ENCODE peak calls at places on chromosomes 3 and 15, in six cellular contexts. One of them, this sample, is unnamed.

GRCh38 chr3:194198938-194199337 is 63.0 kb downstream of the HES1 start:
- DNase-seq in GM12865: no peak
- DNase-seq in pancreas: no peak
- DNase-seq in upper lobe of left lung: no peak
- DNase-seq in PC-9: no peak
- DNase-seq in astrocyte of the spinal cord: no peak
- DNase-seq in this sample: no peak

GRCh38 chr15:95302206-95302605 is 1028.3 kb upstream of the NR2F2 start:
- DNase-seq in pancreas: no peak
- DNase-seq in upper lobe of left lung: no peak
- DNase-seq in PC-9: no peak
- DNase-seq in astrocyte of the spinal cord: no peak
- DNase-seq in GM12865: peak; percentile 53
- DNase-seq in this sample: no peak

GRCh38 chr15:25177955-25178801 is 223.4 kb downstream of the SNRPN start:
- DNase-seq in PC-9: no peak
- DNase-seq in GM12865: no peak
- DNase-seq in upper lobe of left lung: peak; percentile 24
- DNase-seq in astrocyte of the spinal cord: no peak
- DNase-seq in pancreas: peak; percentile 21
- DNase-seq in this sample: no peak

GRCh38 chr3:17231537-17232261 is 346.9 kb downstream of the PLCL2 start:
- DNase-seq in astrocyte of the spinal cord: no peak
- DNase-seq in upper lobe of left lung: no peak
- DNase-seq in pancreas: no peak
- DNase-seq in PC-9: no peak
- DNase-seq in GM12865: no peak
- DNase-seq in this sample: peak; percentile 50

GRCh38 chr3:136950583-136950982 is 7.2 kb upstream of the IL20RB start:
- DNase-seq in astrocyte of the spinal cord: no peak
- DNase-seq in PC-9: no peak
- DNase-seq in pancreas: no peak
- DNase-seq in upper lobe of left lung: no peak
- DNase-seq in GM12865: no peak
- DNase-seq in this sample: no peak

GRCh38 chr3:30448946-30449686 is 157.3 kb upstream of the TGFBR2 start:
- DNase-seq in pancreas: no peak
- DNase-seq in GM12865: no peak
- DNase-seq in PC-9: no peak
- DNase-seq in upper lobe of left lung: no peak
- DNase-seq in astrocyte of the spinal cord: no peak
- DNase-seq in this sample: no peak

GRCh38 chr3:42830437-42831320 is 21.4 kb downstream of the ACKR2 start:
- DNase-seq in PC-9: no peak
- DNase-seq in astrocyte of the spinal cord: no peak
- DNase-seq in upper lobe of left lung: no peak
- DNase-seq in pancreas: no peak
- DNase-seq in GM12865: peak; percentile 13
- DNase-seq in this sample: peak; percentile 21

GRCh38 chr3:187044871-187045552 is 94.3 kb downstream of the RPL39L start:
- DNase-seq in astrocyte of the spinal cord: no peak
- DNase-seq in pancreas: no peak
- DNase-seq in GM12865: no peak
- DNase-seq in PC-9: no peak
- DNase-seq in upper lobe of left lung: no peak
- DNase-seq in this sample: no peak

GRCh38 chr3:190120161-190121060 is at the start of gene P3H2:
- DNase-seq in PC-9: peak; percentile 91
- DNase-seq in GM12865: peak; percentile 96
- DNase-seq in astrocyte of the spinal cord: peak; percentile 95
- DNase-seq in upper lobe of left lung: peak; percentile 93
- DNase-seq in pancreas: peak; percentile 75
- DNase-seq in this sample: peak; percentile 56

GRCh38 chr3:196621581-196621980 is 17.9 kb upstream of the NRROS start:
- DNase-seq in astrocyte of the spinal cord: no peak
- DNase-seq in PC-9: no peak
- DNase-seq in upper lobe of left lung: no peak
- DNase-seq in pancreas: no peak
- DNase-seq in GM12865: no peak
- DNase-seq in this sample: no peak

GRCh38 chr3:40615916-40616315 is 91.2 kb downstream of the ZNF621 start:
- DNase-seq in PC-9: no peak
- DNase-seq in upper lobe of left lung: no peak
- DNase-seq in astrocyte of the spinal cord: no peak
- DNase-seq in pancreas: no peak
- DNase-seq in GM12865: no peak
- DNase-seq in this sample: no peak
- H3K4me3 ChIP-seq in PC-9: no peak overlapping the region
- H3K4me3 ChIP-seq in upper lobe of left lung: no peak overlapping the region
- H3K4me3 ChIP-seq in astrocyte of the spinal cord: peak overlapping the region; percentile 7
- H3K4me3 ChIP-seq in pancreas: no peak overlapping the region
- H3K4me3 ChIP-seq in GM12865: no peak overlapping the region
- H3K4me3 ChIP-seq in this sample: no peak overlapping the region

DNA sequence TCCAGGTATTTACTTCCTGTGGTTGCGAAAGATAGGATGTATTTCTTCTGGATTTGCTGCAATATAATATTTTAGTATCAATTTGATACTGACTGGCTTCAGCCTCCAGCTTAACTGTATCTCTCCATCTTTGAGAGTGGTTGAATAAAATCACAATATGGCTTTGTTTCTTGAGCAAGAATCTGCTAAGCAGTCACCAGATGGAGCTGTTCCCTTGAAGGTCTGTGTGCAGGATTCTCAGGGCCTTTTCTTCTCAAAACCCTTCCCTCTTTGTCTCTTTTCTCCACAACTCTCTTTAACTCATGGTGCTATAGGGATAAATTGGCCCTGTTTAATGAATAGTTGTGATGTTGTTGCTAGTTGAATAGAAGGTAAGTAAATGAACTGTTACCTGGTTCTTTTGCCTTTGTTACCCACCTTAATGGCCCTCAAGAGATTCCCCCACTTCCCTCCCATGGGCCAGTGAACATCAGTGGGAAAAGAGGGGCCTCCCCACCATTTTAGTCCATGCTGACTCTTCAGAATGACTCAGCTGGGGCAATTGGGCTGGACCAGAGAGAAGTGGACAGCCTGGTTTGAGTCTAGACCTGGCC is 34.8 kb upstream of the RAB6B start:
- DNase-seq in astrocyte of the spinal cord: peak; percentile 82
- DNase-seq in GM12865: peak; percentile 59
- DNase-seq in pancreas: no peak
- DNase-seq in PC-9: no peak
- DNase-seq in upper lobe of left lung: no peak
- DNase-seq in this sample: no peak
- TF ChIP-seq CTCF in astrocyte of the spinal cord: peak; percentile 81
- TF ChIP-seq CTCF in GM12865: peak; percentile 54
- TF ChIP-seq CTCF in pancreas: peak; percentile 8
- TF ChIP-seq CTCF in PC-9: peak; percentile 75
- TF ChIP-seq CTCF in upper lobe of left lung: peak; percentile 43
- TF ChIP-seq CTCF in this sample: peak; percentile 76

GRCh38 chr15:96366526-96366877 is 36.0 kb downstream of the NR2F2 start:
- DNase-seq in astrocyte of the spinal cord: no peak
- DNase-seq in GM12865: no peak
- DNase-seq in PC-9: no peak
- DNase-seq in pancreas: no peak
- DNase-seq in upper lobe of left lung: peak; percentile 77
- DNase-seq in this sample: no peak

GRCh38 chr15:96369825-96370621 is 39.5 kb downstream of the NR2F2 start:
- DNase-seq in pancreas: no peak
- DNase-seq in GM12865: no peak
- DNase-seq in upper lobe of left lung: no peak
- DNase-seq in PC-9: no peak
- DNase-seq in astrocyte of the spinal cord: no peak
- DNase-seq in this sample: no peak

GRCh38 chr15:96365781-96366525 is 35.5 kb downstream of the NR2F2 start:
- DNase-seq in PC-9: no peak
- DNase-seq in astrocyte of the spinal cord: no peak
- DNase-seq in upper lobe of left lung: peak; percentile 69
- DNase-seq in GM12865: no peak
- DNase-seq in pancreas: no peak
- DNase-seq in this sample: no peak

GRCh38 chr15:96369351-96369750 is 38.9 kb downstream of the NR2F2 start:
- DNase-seq in upper lobe of left lung: no peak
- DNase-seq in PC-9: no peak
- DNase-seq in pancreas: no peak
- DNase-seq in GM12865: no peak
- DNase-seq in astrocyte of the spinal cord: no peak
- DNase-seq in this sample: no peak

GRCh38 chr15:96367436-96368200 is 37.1 kb downstream of the NR2F2 start:
- DNase-seq in astrocyte of the spinal cord: no peak
- DNase-seq in pancreas: no peak
- DNase-seq in GM12865: no peak
- DNase-seq in PC-9: no peak
- DNase-seq in upper lobe of left lung: no peak
- DNase-seq in this sample: no peak
- H3K4me3 ChIP-seq in astrocyte of the spinal cord: no peak overlapping the region
- H3K4me3 ChIP-seq in pancreas: no peak overlapping the region
- H3K4me3 ChIP-seq in GM12865: no peak overlapping the region
- H3K4me3 ChIP-seq in PC-9: no peak overlapping the region
- H3K4me3 ChIP-seq in upper lobe of left lung: no peak overlapping the region
- H3K4me3 ChIP-seq in this sample: no peak overlapping the region

DNA sequence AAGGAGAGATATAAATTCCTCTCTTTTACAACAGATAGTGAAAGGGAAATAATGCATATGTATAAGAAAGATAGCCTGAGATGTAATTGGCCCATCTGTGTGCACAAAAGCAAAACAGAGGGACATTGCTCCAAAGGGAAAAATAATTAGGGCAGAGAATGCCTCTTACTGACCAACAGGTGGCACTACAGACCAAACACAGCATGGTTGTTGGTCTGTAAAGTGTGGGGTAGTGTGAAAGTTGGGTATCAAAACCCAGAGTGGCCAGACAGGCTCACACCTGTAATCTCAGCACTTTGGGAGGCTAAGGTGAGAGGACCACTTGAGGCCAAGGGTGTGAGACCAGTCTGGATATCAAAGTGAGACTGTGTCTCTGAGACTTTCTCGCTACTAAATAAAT is 4.5 kb upstream of the TLNRD1 start:
- DNase-seq in upper lobe of left lung: no peak
- DNase-seq in GM12865: peak; percentile 58
- DNase-seq in PC-9: no peak
- DNase-seq in pancreas: no peak
- DNase-seq in astrocyte of the spinal cord: no peak
- DNase-seq in this sample: no peak
- TF ChIP-seq CTCF in upper lobe of left lung: peak; percentile 42
- TF ChIP-seq CTCF in GM12865: peak; percentile 51
- TF ChIP-seq CTCF in PC-9: peak; percentile 76
- TF ChIP-seq CTCF in pancreas: peak; percentile 6
- TF ChIP-seq CTCF in astrocyte of the spinal cord: peak; percentile 45
- TF ChIP-seq CTCF in this sample: peak; percentile 53

GRCh38 chr15:62975515-62975914 is 67.0 kb upstream of the TPM1 start:
- DNase-seq in astrocyte of the spinal cord: no peak
- DNase-seq in pancreas: no peak
- DNase-seq in upper lobe of left lung: no peak
- DNase-seq in GM12865: no peak
- DNase-seq in PC-9: no peak
- DNase-seq in this sample: no peak

GRCh38 chr15:62972814-62973213 is 69.7 kb upstream of the TPM1 start:
- DNase-seq in upper lobe of left lung: no peak
- DNase-seq in GM12865: no peak
- DNase-seq in pancreas: no peak
- DNase-seq in PC-9: no peak
- DNase-seq in astrocyte of the spinal cord: peak; percentile 41
- DNase-seq in this sample: no peak

GRCh38 chr15:62977952-62978811 is 64.4 kb upstream of the TPM1 start:
- DNase-seq in pancreas: no peak
- DNase-seq in upper lobe of left lung: no peak
- DNase-seq in PC-9: no peak
- DNase-seq in astrocyte of the spinal cord: peak; percentile 5
- DNase-seq in GM12865: no peak
- DNase-seq in this sample: no peak

GRCh38 chr15:62979252-62979651 is 63.3 kb upstream of the TPM1 start:
- DNase-seq in astrocyte of the spinal cord: no peak
- DNase-seq in pancreas: no peak
- DNase-seq in upper lobe of left lung: no peak
- DNase-seq in GM12865: no peak
- DNase-seq in PC-9: no peak
- DNase-seq in this sample: no peak

DNA sequence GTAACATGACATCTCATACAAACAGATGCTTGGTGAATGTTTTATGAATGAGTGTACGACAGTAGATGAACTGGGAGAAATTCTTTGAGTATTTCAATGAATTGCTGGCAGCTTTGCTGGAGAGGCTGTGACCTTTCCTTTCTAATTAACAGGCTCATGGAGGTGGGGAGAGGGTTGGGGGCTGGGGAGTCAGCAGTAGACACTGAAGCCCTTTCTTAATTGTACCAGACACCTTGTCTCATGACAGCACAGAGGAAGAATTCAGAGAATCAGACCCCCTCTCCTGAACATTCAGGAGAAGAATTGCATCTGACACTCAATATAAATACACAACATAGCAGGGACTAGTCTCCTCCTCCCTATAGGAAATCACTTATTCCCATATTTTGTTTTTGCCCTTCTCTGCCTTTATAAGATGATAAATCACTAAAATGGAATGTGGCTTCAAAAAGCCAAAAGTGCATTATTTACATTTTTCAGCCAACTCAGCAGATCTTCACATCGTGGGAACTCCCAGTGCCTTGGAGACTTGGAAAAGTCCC is 66.2 kb upstream of the TPM1 start:
- DNase-seq in upper lobe of left lung: no peak
- DNase-seq in pancreas: no peak
- DNase-seq in astrocyte of the spinal cord: peak; percentile 22
- DNase-seq in GM12865: no peak
- DNase-seq in PC-9: no peak
- DNase-seq in this sample: no peak
- H3K4me3 ChIP-seq in upper lobe of left lung: no peak overlapping the region
- H3K4me3 ChIP-seq in pancreas: no peak overlapping the region
- H3K4me3 ChIP-seq in astrocyte of the spinal cord: no peak overlapping the region
- H3K4me3 ChIP-seq in GM12865: no peak overlapping the region
- H3K4me3 ChIP-seq in PC-9: no peak overlapping the region
- H3K4me3 ChIP-seq in this sample: no peak overlapping the region

GRCh38 chr3:185968168-185968567 is 30.4 kb upstream of the TRA2B start:
- DNase-seq in PC-9: no peak
- DNase-seq in pancreas: no peak
- DNase-seq in astrocyte of the spinal cord: no peak
- DNase-seq in upper lobe of left lung: no peak
- DNase-seq in GM12865: no peak
- DNase-seq in this sample: no peak
- TF ChIP-seq CTCF in PC-9: no peak
- TF ChIP-seq CTCF in pancreas: no peak
- TF ChIP-seq CTCF in astrocyte of the spinal cord: no peak
- TF ChIP-seq CTCF in upper lobe of left lung: no peak
- TF ChIP-seq CTCF in GM12865: no peak
- TF ChIP-seq CTCF in this sample: no peak

GRCh38 chr3:182978387-182978786 is 2.0 kb downstream of the DCUN1D1 start:
- DNase-seq in astrocyte of the spinal cord: no peak
- DNase-seq in upper lobe of left lung: no peak
- DNase-seq in PC-9: no peak
- DNase-seq in pancreas: no peak
- DNase-seq in GM12865: no peak
- DNase-seq in this sample: no peak
- H3K4me3 ChIP-seq in astrocyte of the spinal cord: no peak overlapping the region
- H3K4me3 ChIP-seq in upper lobe of left lung: no peak overlapping the region
- H3K4me3 ChIP-seq in PC-9: peak overlapping the region; percentile 68
- H3K4me3 ChIP-seq in pancreas: no peak overlapping the region
- H3K4me3 ChIP-seq in GM12865: peak overlapping the region; percentile 98
- H3K4me3 ChIP-seq in this sample: no peak overlapping the region